ENCODE peak calls at places on chromosomes 6 and 20, in six cellular contexts. D is endodermal cell; W is mammary epithelial cell; V is CD8-positive, alpha-beta memory T cell; O is RWPE1; L is CD8-positive, alpha-beta T cell. Q is an unnamed sample.
A peak's percentile ranks its signal among the peaks of the same experiment; 100 is the strongest.

GRCh38 chr20:14562976-14563375 is 225.6 kb upstream of the FLRT3 start:
- DNase-seq in D (no peak), W (no peak), V (no peak), O (no peak), L (no peak), Q (no peak)

GRCh38 chr6:26249709-26249958 is 115.4 kb upstream of the BTN3A2 start:
- DNase-seq in D (no peak), W (peak; percentile 48), V (no peak), O (no peak), L (no peak), Q (no peak)

GRCh38 chr6:163404825-163405265 is 9.7 kb upstream of the QKI start:
- DNase-seq in D (peak; percentile 63), W (no peak), V (no peak), O (no peak), L (no peak), Q (no peak)

GRCh38 chr6:35544748-35545361 is 32.2 kb upstream of the TULP1 start:
- DNase-seq in D (peak; percentile 68), W (peak; percentile 58), V (no peak), O (peak; percentile 57), L (no peak), Q (no peak)

GRCh38 chr6:128368213-128369000 is 152.0 kb downstream of the PTPRK start:
- DNase-seq in D (no peak), W (no peak), V (no peak), O (no peak), L (no peak), Q (no peak)

GRCh38 chr6:107670792-107671199 is 153.3 kb downstream of the SCML4 start:
- DNase-seq in D (peak; percentile 70), W (peak; percentile 20), V (no peak), O (no peak), L (no peak), Q (no peak)

GRCh38 chr20:58691773-58692578 is 624 bp upstream of the NPEPL1 start:
- DNase-seq in D (peak; percentile 71), W (no peak), V (no peak), O (no peak), L (no peak), Q (no peak)

GRCh38 chr6:30312266-30312665 is 14.5 kb upstream of the TRIM39 start:
- DNase-seq in D (no peak), W (no peak), V (no peak), O (no peak), L (no peak), Q (no peak)

GRCh38 chr6:41497994-41498393 is 48.2 kb upstream of the FOXP4 start:
- DNase-seq in D (no peak), W (peak; percentile 39), V (no peak), O (no peak), L (no peak), Q (no peak)

GRCh38 chr20:53736757-53737403 is 143.2 kb upstream of the ZNF217 start:
- DNase-seq in D (no peak), W (peak; percentile 57), V (no peak), O (no peak), L (no peak), Q (no peak)

GRCh38 chr20:53210041-53210440 is 237.9 kb downstream of the TSHZ2 start:
- DNase-seq in D (no peak), W (no peak), V (no peak), O (no peak), L (no peak), Q (no peak)

GRCh38 chr20:46599227-46599987 is 49.0 kb upstream of the OCSTAMP start:
- DNase-seq in D (peak; percentile 16), W (no peak), V (no peak), O (no peak), L (no peak), Q (no peak)

GRCh38 chr6:119161450-119161849 is 83.0 kb upstream of the FAM184A start:
- DNase-seq in D (no peak), W (no peak), V (no peak), O (no peak), L (no peak), Q (no peak)

GRCh38 chr6:119158057-119158848 is 79.8 kb upstream of the FAM184A start:
- DNase-seq in D (no peak), W (no peak), V (no peak), O (no peak), L (no peak), Q (no peak)

GRCh38 chr6:119162134-119162761 is 83.8 kb upstream of the FAM184A start:
- DNase-seq in D (no peak), W (no peak), V (no peak), O (no peak), L (no peak), Q (no peak)

GRCh38 chr6:119163006-119163405 is 84.5 kb upstream of the FAM184A start:
- DNase-seq in D (no peak), W (no peak), V (no peak), O (no peak), L (no peak), Q (no peak)

DNA sequence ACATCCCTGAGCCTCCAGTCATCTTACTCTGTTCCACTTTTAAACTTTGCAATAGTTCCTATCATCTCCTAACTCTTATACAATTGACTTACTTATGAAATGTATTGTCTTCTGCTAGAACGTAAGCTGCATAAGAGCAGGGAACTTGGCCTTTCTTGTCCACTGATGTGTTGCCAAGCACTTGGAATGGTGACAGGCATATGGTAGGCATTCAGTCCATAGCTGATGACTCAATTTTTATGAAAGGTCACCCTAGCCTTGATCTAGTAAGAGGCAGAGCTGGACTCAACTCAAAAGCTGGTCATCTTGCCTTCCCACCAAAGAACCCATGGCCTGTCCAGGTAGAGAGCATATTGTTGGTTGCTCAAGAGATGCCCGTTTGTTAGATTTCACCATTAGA is 82.4 kb upstream of the FAM184A start:
- DNase-seq in D (no peak), W (no peak), V (no peak), O (no peak), L (no peak), Q (no peak)
- H3K27ac ChIP-seq in D (no peak overlapping the region), W (no peak overlapping the region), V (no peak overlapping the region), O (no peak overlapping the region), L (no peak overlapping the region), Q (no peak overlapping the region)

DNA sequence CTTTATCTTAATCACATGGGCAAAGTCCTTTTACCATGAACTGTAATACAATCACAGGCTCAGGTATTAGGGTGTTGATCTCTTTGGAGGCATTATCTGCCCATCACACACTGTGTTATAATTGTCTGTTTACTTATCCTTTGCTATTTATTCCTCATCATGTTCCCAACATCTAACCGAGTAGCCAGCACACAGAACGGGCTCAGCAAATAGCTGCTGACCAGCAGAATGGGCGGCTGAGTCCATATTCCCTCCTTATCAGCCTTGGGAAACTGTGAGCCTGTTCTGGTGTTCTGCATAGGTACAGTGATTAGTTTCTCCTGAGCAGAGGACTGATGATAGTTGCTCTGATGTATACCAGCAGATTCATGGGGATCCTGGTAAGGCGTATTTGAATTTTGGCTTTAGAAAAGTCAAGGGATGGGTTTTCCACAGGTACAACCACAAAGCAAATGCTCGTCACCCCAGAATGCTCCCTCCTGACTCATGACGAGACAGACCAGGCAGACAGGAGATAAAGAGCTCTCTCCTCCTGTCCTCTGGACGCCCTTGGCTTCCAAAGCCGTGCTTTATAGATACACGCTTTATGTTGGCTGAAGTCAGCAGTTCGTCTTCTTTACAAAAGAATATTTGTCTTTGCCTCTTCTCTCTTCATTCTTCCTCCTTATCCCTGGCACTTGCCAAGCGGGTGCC is 166.7 kb downstream of the TTLL2 start:
- DNase-seq in D (no peak), W (no peak), V (no peak), O (no peak), L (no peak), Q (no peak)
- H3K27ac ChIP-seq in D (no peak overlapping the region), W (no peak overlapping the region), V (no peak overlapping the region), O (no peak overlapping the region), L (no peak overlapping the region), Q (no peak overlapping the region)

DNA sequence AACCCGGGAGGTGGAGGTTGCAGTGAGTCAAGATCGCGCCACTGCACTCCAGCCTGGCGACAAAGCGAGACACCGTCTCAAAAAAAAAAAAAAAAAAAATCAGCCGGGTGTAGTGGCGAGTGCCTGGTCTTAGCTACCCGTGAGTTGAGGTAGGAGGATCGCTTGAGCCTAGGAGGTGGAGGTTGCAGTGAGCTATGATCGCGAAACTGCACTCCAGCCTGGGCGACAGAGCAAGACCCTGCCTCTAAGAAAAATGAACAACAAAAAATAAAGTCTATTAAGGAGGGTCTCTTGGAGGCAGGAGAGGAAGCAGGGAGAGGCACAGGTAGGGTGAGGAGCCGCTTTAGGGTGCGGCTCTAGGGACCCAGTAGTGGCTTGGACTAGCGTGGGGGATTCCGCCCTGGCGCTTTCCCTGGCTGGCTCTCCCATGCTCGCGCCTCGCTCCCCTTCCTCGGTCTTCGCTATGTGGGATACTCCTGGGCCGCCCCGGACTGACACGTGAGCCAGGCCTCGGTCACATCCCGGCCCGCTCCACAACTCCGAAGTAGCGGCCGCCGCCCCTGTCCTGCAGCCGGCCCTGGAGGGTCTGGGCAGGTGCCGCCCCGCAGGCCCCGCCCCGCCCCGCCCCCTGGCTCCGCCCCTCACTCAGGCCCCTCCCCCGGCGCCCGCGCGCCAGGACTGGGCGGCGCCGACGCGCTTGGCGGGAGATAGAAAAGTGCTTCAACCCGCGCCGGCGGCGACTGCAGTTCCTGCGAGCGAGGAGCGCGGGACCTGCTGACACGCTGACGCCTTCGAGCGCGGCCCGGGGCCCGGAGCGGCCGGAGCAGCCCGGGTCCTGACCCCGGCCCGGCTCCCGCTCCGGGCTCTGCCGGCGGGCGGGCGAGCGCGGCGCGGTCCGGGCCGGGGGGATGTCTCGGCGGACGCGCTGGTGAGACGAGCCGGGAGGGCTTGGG is at the start of gene MYBL2:
- DNase-seq in D (peak; percentile 94), W (peak; percentile 56), V (peak; percentile 66), O (peak; percentile 87), L (peak; percentile 49), Q (peak; percentile 65)
- H3K27ac ChIP-seq in D (no peak within 1 kb of the TSS), W (peak within 1 kb of the TSS; percentile 4), V (peak within 1 kb of the TSS; percentile 38), O (peak within 1 kb of the TSS; percentile 57), L (no peak within 1 kb of the TSS), Q (no peak within 1 kb of the TSS)

GRCh38 chr6:34285571-34285970 is 36.8 kb upstream of the SMIM29 start:
- DNase-seq in D (no peak), W (no peak), V (no peak), O (no peak), L (no peak), Q (no peak)
- H3K27ac ChIP-seq in D (no peak overlapping the region), W (no peak overlapping the region), V (no peak overlapping the region), O (no peak overlapping the region), L (no peak overlapping the region), Q (no peak overlapping the region)

DNA sequence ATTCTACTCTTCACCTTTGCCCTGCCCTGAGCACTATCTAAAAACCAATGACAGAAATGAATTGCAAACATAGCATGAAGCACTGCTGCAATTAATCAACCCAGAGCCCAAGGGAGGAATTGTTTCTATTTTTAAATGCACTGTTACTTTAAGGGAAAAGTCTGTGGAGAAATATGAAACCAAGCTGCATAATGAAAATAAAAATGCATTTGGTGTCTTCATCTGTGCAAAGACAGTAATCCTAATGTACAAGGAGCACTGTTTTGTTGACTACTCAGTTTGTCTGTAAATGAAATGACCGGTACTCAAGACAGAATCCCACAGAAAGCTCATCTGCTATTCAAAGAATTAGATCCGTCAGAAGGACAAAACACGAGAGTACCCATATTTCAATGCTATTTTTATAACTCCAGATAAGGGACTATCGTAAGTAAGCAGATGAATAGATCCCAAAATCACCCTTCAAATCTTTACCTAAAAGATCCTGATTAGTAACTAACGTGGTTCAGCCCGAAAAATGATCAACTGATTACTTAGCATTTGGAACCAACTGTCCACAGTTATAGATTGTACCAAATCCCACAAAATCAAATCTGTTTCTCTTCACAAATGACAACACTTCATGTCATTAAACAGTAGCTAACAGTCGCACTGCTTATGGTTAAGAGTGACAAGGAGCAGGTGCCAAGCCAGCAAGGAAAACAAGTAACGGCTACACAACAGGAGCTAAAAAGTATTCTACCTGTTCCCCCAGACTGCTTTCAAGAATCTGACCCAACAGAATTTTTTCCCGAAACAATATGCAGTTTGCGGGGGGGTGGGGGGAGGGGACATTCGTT is 2.4 kb downstream of the KIF13A start:
- DNase-seq in D (no peak), W (peak; percentile 16), V (no peak), O (no peak), L (no peak), Q (no peak)
- H3K27ac ChIP-seq in D (no peak overlapping the region), W (peak overlapping the region; percentile 80), V (no peak overlapping the region), O (no peak overlapping the region), L (no peak overlapping the region), Q (no peak overlapping the region)

Q was measured in CD4-positive, alpha-beta T cell.